ENCODE peak calls at places on chromosomes 13 and 19, in five cellular contexts. One of them, this sample, is unnamed.

GRCh38 chr13:108302279-108302678 is 32.8 kb downstream of the TNFSF13B start:
- DNase-seq in bronchial epithelial cell: peak; percentile 52
- DNase-seq in CD4-positive, alpha-beta T cell: no peak
- DNase-seq in stimulated activated CD4-positive, alpha-beta T cell treated with anti-CD3 and anti-CD28 coated beads, Interleukin-15, amount 100 ng/mL, for 24 hours: no peak
- DNase-seq in dermis microvascular lymphatic vessel endothelial cell: no peak
- DNase-seq in this sample: no peak

GRCh38 chr19:325173-325936 is 19.2 kb downstream of the MIER2 start:
- DNase-seq in CD4-positive, alpha-beta T cell: no peak
- DNase-seq in stimulated activated CD4-positive, alpha-beta T cell treated with anti-CD3 and anti-CD28 coated beads, Interleukin-15, amount 100 ng/mL, for 24 hours: no peak
- DNase-seq in bronchial epithelial cell: no peak
- DNase-seq in dermis microvascular lymphatic vessel endothelial cell: no peak
- DNase-seq in this sample: no peak

GRCh38 chr19:49543032-49543431 is 15.2 kb downstream of the RCN3 start:
- DNase-seq in stimulated activated CD4-positive, alpha-beta T cell treated with anti-CD3 and anti-CD28 coated beads, Interleukin-15, amount 100 ng/mL, for 24 hours: no peak
- DNase-seq in bronchial epithelial cell: no peak
- DNase-seq in dermis microvascular lymphatic vessel endothelial cell: no peak
- DNase-seq in CD4-positive, alpha-beta T cell: no peak
- DNase-seq in this sample: no peak

GRCh38 chr19:28605501-28606268 is 607.3 kb downstream of the UQCRFS1 start:
- DNase-seq in dermis microvascular lymphatic vessel endothelial cell: no peak
- DNase-seq in bronchial epithelial cell: no peak
- DNase-seq in CD4-positive, alpha-beta T cell: no peak
- DNase-seq in stimulated activated CD4-positive, alpha-beta T cell treated with anti-CD3 and anti-CD28 coated beads, Interleukin-15, amount 100 ng/mL, for 24 hours: no peak
- DNase-seq in this sample: no peak

GRCh38 chr13:72495681-72496080 is 231.7 kb downstream of the MZT1 start:
- DNase-seq in bronchial epithelial cell: no peak
- DNase-seq in stimulated activated CD4-positive, alpha-beta T cell treated with anti-CD3 and anti-CD28 coated beads, Interleukin-15, amount 100 ng/mL, for 24 hours: no peak
- DNase-seq in CD4-positive, alpha-beta T cell: no peak
- DNase-seq in dermis microvascular lymphatic vessel endothelial cell: no peak
- DNase-seq in this sample: no peak

GRCh38 chr13:80341771-80342271 is 895 bp upstream of the SPRY2 start:
- DNase-seq in bronchial epithelial cell: peak; percentile 21
- DNase-seq in dermis microvascular lymphatic vessel endothelial cell: peak; percentile 45
- DNase-seq in CD4-positive, alpha-beta T cell: no peak
- DNase-seq in stimulated activated CD4-positive, alpha-beta T cell treated with anti-CD3 and anti-CD28 coated beads, Interleukin-15, amount 100 ng/mL, for 24 hours: peak; percentile 7
- DNase-seq in this sample: peak; percentile 44

GRCh38 chr19:6791237-6791636 is 18.7 kb downstream of the VAV1 start:
- DNase-seq in dermis microvascular lymphatic vessel endothelial cell: no peak
- DNase-seq in stimulated activated CD4-positive, alpha-beta T cell treated with anti-CD3 and anti-CD28 coated beads, Interleukin-15, amount 100 ng/mL, for 24 hours: no peak
- DNase-seq in CD4-positive, alpha-beta T cell: no peak
- DNase-seq in bronchial epithelial cell: no peak
- DNase-seq in this sample: no peak

GRCh38 chr13:105170438-105170837 is 1365.0 kb downstream of the EFNB2 start:
- DNase-seq in stimulated activated CD4-positive, alpha-beta T cell treated with anti-CD3 and anti-CD28 coated beads, Interleukin-15, amount 100 ng/mL, for 24 hours: no peak
- DNase-seq in dermis microvascular lymphatic vessel endothelial cell: no peak
- DNase-seq in CD4-positive, alpha-beta T cell: no peak
- DNase-seq in bronchial epithelial cell: no peak
- DNase-seq in this sample: no peak

GRCh38 chr13:108346376-108346775 is 76.9 kb downstream of the TNFSF13B start:
- DNase-seq in stimulated activated CD4-positive, alpha-beta T cell treated with anti-CD3 and anti-CD28 coated beads, Interleukin-15, amount 100 ng/mL, for 24 hours: peak; percentile 7
- DNase-seq in bronchial epithelial cell: no peak
- DNase-seq in dermis microvascular lymphatic vessel endothelial cell: no peak
- DNase-seq in CD4-positive, alpha-beta T cell: peak; percentile 30
- DNase-seq in this sample: no peak

GRCh38 chr19:43639507-43640423 is at the start of gene CADM4:
- DNase-seq in CD4-positive, alpha-beta T cell: peak; percentile 44
- DNase-seq in dermis microvascular lymphatic vessel endothelial cell: peak; percentile 9
- DNase-seq in stimulated activated CD4-positive, alpha-beta T cell treated with anti-CD3 and anti-CD28 coated beads, Interleukin-15, amount 100 ng/mL, for 24 hours: peak; percentile 44
- DNase-seq in bronchial epithelial cell: no peak
- DNase-seq in this sample: no peak